ENCODE peak calls at places on chromosome X, in six cellular contexts. Y is cardiac muscle cell, N is small intestine, I is SK-N-SH, T is mammary epithelial cell, F is thoracic aorta. Z is an unnamed sample.

GRCh38 chrX:17944833-17945497 is 83.9 kb upstream of the RAI2 start:
- DNase-seq in Y (peak; percentile 4), N (no peak), I (peak; percentile 15), T (no peak), F (no peak), Z (no peak)

GRCh38 chrX:86455495-86455894 is 307.2 kb downstream of the DACH2 start:
- DNase-seq in N (no peak), I (no peak), Y (no peak), F (no peak), T (no peak), Z (no peak)

GRCh38 chrX:11533211-11533651 is 132.5 kb downstream of the ARHGAP6 start:
- DNase-seq in I (peak; percentile 60), F (no peak), Y (peak; percentile 71), T (peak; percentile 64), N (peak; percentile 66), Z (no peak)

GRCh38 chrX:15761564-15762191 is 23.6 kb downstream of the CA5B start:
- DNase-seq in T (no peak), I (peak; percentile 62), F (no peak), Y (peak; percentile 35), N (peak; percentile 25), Z (no peak)

GRCh38 chrX:39293203-39293602 is 491.9 kb downstream of the MID1IP1 start:
- DNase-seq in T (no peak), F (no peak), Y (no peak), I (no peak), N (no peak), Z (peak; percentile 23)

GRCh38 chrX:42714981-42715688 is 62.8 kb downstream of the PPP1R2C start:
- DNase-seq in F (no peak), Y (peak; percentile 77), I (peak; percentile 25), N (peak; percentile 53), T (peak; percentile 38), Z (peak; percentile 13)

GRCh38 chrX:70257599-70258288 is 2.3 kb downstream of the P2RY4 start:
- DNase-seq in I (no peak), T (no peak), F (no peak), N (peak; percentile 15), Y (no peak), Z (peak; percentile 26)

GRCh38 chrX:39813631-39814246 is 284.0 kb downstream of the BCOR start:
- DNase-seq in Y (no peak), I (peak; percentile 71), F (peak; percentile 25), T (peak; percentile 34), N (peak; percentile 48), Z (peak; percentile 92)

GRCh38 chrX:69298466-69299140 is 133.3 kb upstream of the PJA1 start:
- DNase-seq in Y (no peak), I (no peak), T (peak; percentile 57), N (no peak), F (no peak), Z (no peak)

GRCh38 chrX:18151157-18151556 is 69.5 kb downstream of the BEND2 start:
- DNase-seq in F (no peak), I (no peak), N (no peak), T (no peak), Y (no peak), Z (no peak)

GRCh38 chrX:13864264-13864663 is 47.4 kb upstream of the GPM6B start:
- DNase-seq in N (no peak), F (no peak), Y (no peak), T (peak; percentile 25), I (no peak), Z (no peak)

GRCh38 chrX:128906753-128907152 is 616.5 kb downstream of the SMARCA1 start:
- DNase-seq in I (no peak), N (peak; percentile 1), T (no peak), F (no peak), Y (no peak), Z (no peak)

GRCh38 chrX:66892004-66892403 is 253.1 kb upstream of the EDA2R start:
- DNase-seq in Y (no peak), N (no peak), F (no peak), T (no peak), I (no peak), Z (no peak)

GRCh38 chrX:41047878-41048534 is 37.2 kb upstream of the USP9X start:
- DNase-seq in F (no peak), N (peak; percentile 93), I (no peak), T (no peak), Y (no peak), Z (peak; percentile 48)

GRCh38 chrX:151902813-151903591 is 9.7 kb upstream of the MAGEA4 start:
- DNase-seq in I (no peak), F (no peak), Y (no peak), T (peak; percentile 71), N (peak; percentile 67), Z (peak; percentile 33)

GRCh38 chrX:49155900-49156837 is 6.4 kb upstream of the MAGIX start:
- DNase-seq in I (peak; percentile 91), N (peak; percentile 83), Y (peak; percentile 89), T (peak; percentile 78), F (peak; percentile 68), Z (peak; percentile 97)

GRCh38 chrX:15973299-15973698 is 118.7 kb upstream of the AP1S2 start:
- DNase-seq in I (peak; percentile 12), Y (peak; percentile 4), N (peak; percentile 51), T (peak; percentile 48), F (no peak), Z (no peak)

GRCh38 chrX:25519258-25519657 is 503.5 kb upstream of the ARX start:
- DNase-seq in N (no peak), Y (no peak), I (no peak), T (no peak), F (no peak), Z (no peak)

GRCh38 chrX:69543572-69543971 is 39.4 kb downstream of the NALF2 start:
- DNase-seq in Y (no peak), N (no peak), T (no peak), I (peak; percentile 39), F (no peak), Z (no peak)

GRCh38 chrX:68504237-68504636 is 5.4 kb downstream of the YIPF6 start:
- DNase-seq in Y (no peak), T (peak; percentile 68), F (no peak), I (no peak), N (no peak), Z (no peak)

GRCh38 chrX:52213276-52213675 is 28.6 kb downstream of the MAGED4 start:
- DNase-seq in N (no peak), I (no peak), Y (no peak), T (no peak), F (no peak), Z (no peak)
- H3K4me3 ChIP-seq in N (no peak overlapping the region), I (no peak overlapping the region), Y (no peak overlapping the region), T (no peak overlapping the region), F (no peak overlapping the region), Z (no peak overlapping the region)

DNA sequence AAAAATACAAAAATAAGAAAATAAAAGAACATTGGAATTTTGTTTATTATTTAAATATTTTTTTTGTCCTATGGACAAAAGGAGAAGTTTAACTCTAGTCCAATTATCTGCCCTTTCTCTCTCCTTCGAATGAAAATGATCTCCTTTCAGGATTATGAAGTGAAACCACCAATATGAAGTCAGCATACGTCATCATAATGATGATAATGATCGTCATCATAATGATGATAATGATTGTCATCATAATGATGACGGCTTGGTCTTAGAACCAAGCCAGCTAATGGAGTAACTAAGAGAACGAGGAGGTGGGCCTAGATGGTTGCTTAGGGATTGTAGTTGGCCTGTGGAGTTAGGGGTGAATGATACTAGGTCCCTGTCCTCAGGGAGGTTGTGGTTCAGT is 21.9 kb upstream of the LINC00632 start:
- DNase-seq in F (no peak), T (no peak), I (no peak), N (no peak), Y (no peak), Z (no peak)
- H3K4me3 ChIP-seq in F (no peak overlapping the region), T (no peak overlapping the region), I (no peak overlapping the region), N (no peak overlapping the region), Y (no peak overlapping the region), Z (no peak overlapping the region)

GRCh38 chrX:115229337-115229991 is 4.4 kb downstream of the LRCH2 start:
- DNase-seq in I (no peak), Y (no peak), T (no peak), F (no peak), N (no peak), Z (no peak)

GRCh38 chrX:115232933-115233496 is 881 bp downstream of the LRCH2 start:
- DNase-seq in F (no peak), I (no peak), Y (no peak), N (no peak), T (no peak), Z (no peak)

GRCh38 chrX:115233497-115234219 is at the start of gene LRCH2:
- DNase-seq in F (no peak), T (no peak), N (no peak), I (peak; percentile 86), Y (peak; percentile 83), Z (peak; percentile 86)

GRCh38 chrX:115234220-115234557 is 293 bp upstream of the LRCH2 start:
- DNase-seq in Y (no peak), T (no peak), F (no peak), I (no peak), N (no peak), Z (no peak)
- H3K4me3 ChIP-seq in Y (peak overlapping the region; percentile 94), T (no peak overlapping the region), F (peak overlapping the region; percentile 76), I (peak overlapping the region; percentile 72), N (no peak overlapping the region), Z (no peak overlapping the region)

GRCh38 chrX:111876646-111877045 is 665 bp downstream of the TRPC5OS start:
- DNase-seq in N (no peak), I (no peak), T (no peak), Y (no peak), F (no peak), Z (no peak)
- H3K4me3 ChIP-seq in N (no peak overlapping the region), I (no peak overlapping the region), T (no peak overlapping the region), Y (no peak overlapping the region), F (no peak overlapping the region), Z (no peak overlapping the region)

DNA sequence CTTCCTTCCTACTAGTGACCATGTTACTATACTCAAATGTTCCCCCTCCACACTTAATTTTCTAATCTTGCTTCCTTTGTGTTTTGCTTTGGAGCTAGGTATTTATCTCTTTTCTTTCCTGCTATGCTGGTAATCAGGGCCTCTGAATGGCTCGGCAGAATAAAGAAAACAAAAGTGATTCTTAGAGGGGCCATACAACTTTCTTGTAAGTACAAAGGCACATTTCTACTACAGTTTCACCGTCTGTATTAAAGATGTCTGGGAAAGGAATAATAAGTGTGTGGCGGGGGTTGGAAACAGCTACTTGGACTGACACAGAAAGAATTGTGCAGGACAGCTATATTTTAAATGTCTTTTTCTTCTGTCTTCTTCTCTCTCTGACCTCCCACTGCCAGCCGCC is 50.3 kb downstream of the GPC3 start:
- DNase-seq in Y (no peak), I (no peak), N (no peak), F (no peak), T (no peak), Z (no peak)
- H3K4me3 ChIP-seq in Y (no peak overlapping the region), I (no peak overlapping the region), N (no peak overlapping the region), F (no peak overlapping the region), T (no peak overlapping the region), Z (no peak overlapping the region)

DNA sequence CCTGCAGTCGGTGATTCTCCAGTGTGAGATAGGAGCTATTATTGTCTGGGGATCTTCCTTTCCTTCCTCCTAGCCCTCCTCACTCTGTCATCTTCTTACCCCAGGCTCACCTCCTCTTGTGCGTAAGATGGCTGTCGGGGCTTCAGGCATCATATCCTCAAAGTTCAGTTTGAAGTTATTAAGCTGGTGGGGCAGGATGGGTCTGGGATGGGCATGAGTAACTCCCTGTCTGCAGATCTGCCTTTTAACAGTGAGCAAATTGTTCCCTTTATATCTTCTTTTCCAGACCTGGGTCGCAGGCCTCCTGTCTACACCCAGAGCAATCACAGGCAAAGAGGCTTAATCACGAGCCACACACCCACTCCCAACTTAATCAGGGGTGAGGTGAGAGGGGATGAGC is 900 bp upstream of the MTMR1 start:
- DNase-seq in F (no peak), Y (no peak), I (peak; percentile 12), N (no peak), T (no peak), Z (no peak)
- H3K4me3 ChIP-seq in F (peak overlapping the region; percentile 72), Y (peak overlapping the region; percentile 54), I (peak overlapping the region; percentile 60), N (no peak overlapping the region), T (no peak overlapping the region), Z (no peak overlapping the region)

GRCh38 chrX:153905481-153906095 is 1.1 kb downstream of the AVPR2 start:
- DNase-seq in F (no peak), I (peak; percentile 29), T (no peak), N (no peak), Y (no peak), Z (no peak)
- H3K4me3 ChIP-seq in F (no peak overlapping the region), I (no peak overlapping the region), T (no peak overlapping the region), N (no peak overlapping the region), Y (no peak overlapping the region), Z (no peak overlapping the region)